ENCODE peak calls at places on chromosome 2, in nine cellular contexts. P is HTR-8/SVneo; T is heart left ventricle; Q is COR-L47; X is stimulated activated CD4-positive, alpha-beta T cell treated with anti-CD3 and anti-CD28 coated beads, Interleukin-1b, Interleukin-23, amount 100 ng/mL, for 4 hours; R is caudate nucleus; H is activated T-helper 1 cell treated with anti-CD3 and anti-CD28 coated beads, Interleukin-2, amount 50 U/mL, for 16 hours; L is nephron progenitor cell; O is neural crest cell. J is an unnamed sample.

GRCh38 chr2:32627441-32627900 is 379 bp upstream of the TTC27 start:
- DNase-seq in P (no peak), T (peak; percentile 30), Q (peak; percentile 25), X (no peak), R (no peak), H (no peak), L (peak; percentile 36), O (no peak), J (no peak)

GRCh38 chr2:171315781-171316180 is 118.0 kb downstream of the METTL8 start:
- DNase-seq in P (no peak), T (no peak), Q (no peak), X (no peak), R (no peak), H (no peak), L (no peak), O (no peak), J (no peak)

GRCh38 chr2:128263902-128264331 is 54.8 kb downstream of the HS6ST1 start:
- DNase-seq in P (no peak), T (no peak), Q (no peak), X (no peak), R (no peak), H (no peak), L (no peak), O (no peak), J (no peak)

GRCh38 chr2:216341151-216341550 is 31.1 kb downstream of the MARCHF4 start:
- DNase-seq in P (no peak), T (peak; percentile 32), Q (peak; percentile 70), X (no peak), R (no peak), H (no peak), L (no peak), O (no peak), J (no peak)

GRCh38 chr2:206573793-206574192 is 68.5 kb upstream of the FAM237A start:
- DNase-seq in P (no peak), T (no peak), Q (no peak), X (no peak), R (no peak), H (no peak), L (no peak), O (no peak), J (no peak)

GRCh38 chr2:151638188-151638933 is 95.9 kb downstream of the NEB start:
- DNase-seq in P (peak; percentile 7), T (no peak), Q (no peak), X (no peak), R (no peak), H (no peak), L (no peak), O (no peak), J (no peak)

GRCh38 chr2:108267117-108267516 is 21.6 kb upstream of the SULT1C2 start:
- DNase-seq in P (no peak), T (no peak), Q (no peak), X (no peak), R (no peak), H (no peak), L (no peak), O (no peak), J (no peak)

GRCh38 chr2:197423307-197423706 is 11.5 kb downstream of the SF3B1 start:
- DNase-seq in P (no peak), T (no peak), Q (no peak), X (no peak), R (no peak), H (no peak), L (no peak), O (no peak), J (no peak)

GRCh38 chr2:178484245-178485041 is 4.2 kb downstream of the PLEKHA3 start:
- DNase-seq in P (no peak), T (peak; percentile 35), Q (peak; percentile 89), X (no peak), R (no peak), H (no peak), L (no peak), O (no peak), J (no peak)

GRCh38 chr2:16030206-16031054 is 90.1 kb downstream of the MYCN start:
- DNase-seq in P (no peak), T (no peak), Q (no peak), X (no peak), R (peak; percentile 55), H (no peak), L (peak; percentile 35), O (peak; percentile 71), J (peak; percentile 29)

GRCh38 chr2:233460726-233461431 is 105.7 kb downstream of the USP40 start:
- DNase-seq in P (no peak), T (no peak), Q (peak; percentile 81), X (no peak), R (no peak), H (no peak), L (no peak), O (no peak), J (no peak)